ENCODE peak calls at places on chromosome 2, in nine cellular contexts. One of them, this sample, is unnamed.

GRCh38 chr2:111522231-111522768 is 361.7 kb downstream of the ANAPC1 start:
- DNase-seq in chondrocyte: no peak
- DNase-seq in right atrium auricular region: no peak
- DNase-seq in astrocyte of the cerebellum: no peak
- DNase-seq in cardiac fibroblast: peak; percentile 59
- DNase-seq in tibial artery: no peak
- DNase-seq in MCF 10A: peak; percentile 55
- DNase-seq in sigmoid colon: no peak
- DNase-seq in progenitor cell of endocrine pancreas: no peak
- DNase-seq in this sample: no peak

GRCh38 chr2:17309741-17310339 is 208.4 kb downstream of the RAD51AP2 start:
- DNase-seq in tibial artery: no peak
- DNase-seq in chondrocyte: no peak
- DNase-seq in progenitor cell of endocrine pancreas: peak; percentile 48
- DNase-seq in cardiac fibroblast: peak; percentile 63
- DNase-seq in right atrium auricular region: no peak
- DNase-seq in sigmoid colon: no peak
- DNase-seq in MCF 10A: peak; percentile 83
- DNase-seq in astrocyte of the cerebellum: peak; percentile 49
- DNase-seq in this sample: no peak

GRCh38 chr2:113057127-113057526 is 1.9 kb upstream of the IL36RN start:
- DNase-seq in cardiac fibroblast: no peak
- DNase-seq in sigmoid colon: no peak
- DNase-seq in chondrocyte: no peak
- DNase-seq in tibial artery: no peak
- DNase-seq in astrocyte of the cerebellum: no peak
- DNase-seq in right atrium auricular region: no peak
- DNase-seq in progenitor cell of endocrine pancreas: no peak
- DNase-seq in MCF 10A: no peak
- DNase-seq in this sample: no peak

GRCh38 chr2:70552501-70553333 is 909 bp downstream of the TGFA start:
- DNase-seq in chondrocyte: no peak
- DNase-seq in progenitor cell of endocrine pancreas: no peak
- DNase-seq in tibial artery: no peak
- DNase-seq in sigmoid colon: no peak
- DNase-seq in MCF 10A: peak; percentile 39
- DNase-seq in cardiac fibroblast: no peak
- DNase-seq in right atrium auricular region: no peak
- DNase-seq in astrocyte of the cerebellum: no peak
- DNase-seq in this sample: no peak

GRCh38 chr2:224158061-224158460 is 119.0 kb upstream of the SERPINE2 start:
- DNase-seq in cardiac fibroblast: no peak
- DNase-seq in MCF 10A: no peak
- DNase-seq in tibial artery: no peak
- DNase-seq in chondrocyte: no peak
- DNase-seq in right atrium auricular region: no peak
- DNase-seq in astrocyte of the cerebellum: no peak
- DNase-seq in progenitor cell of endocrine pancreas: no peak
- DNase-seq in sigmoid colon: no peak
- DNase-seq in this sample: no peak

GRCh38 chr2:149084924-149085795 is 46.7 kb downstream of the LYPD6B start:
- DNase-seq in astrocyte of the cerebellum: no peak
- DNase-seq in MCF 10A: no peak
- DNase-seq in chondrocyte: no peak
- DNase-seq in cardiac fibroblast: peak; percentile 43
- DNase-seq in progenitor cell of endocrine pancreas: no peak
- DNase-seq in tibial artery: no peak
- DNase-seq in right atrium auricular region: no peak
- DNase-seq in sigmoid colon: no peak
- DNase-seq in this sample: no peak

GRCh38 chr2:201860541-201861154 is 54.3 kb downstream of the CDK15 start:
- DNase-seq in sigmoid colon: peak; percentile 68
- DNase-seq in MCF 10A: peak; percentile 77
- DNase-seq in right atrium auricular region: no peak
- DNase-seq in tibial artery: peak; percentile 28
- DNase-seq in chondrocyte: no peak
- DNase-seq in cardiac fibroblast: peak; percentile 85
- DNase-seq in astrocyte of the cerebellum: peak; percentile 78
- DNase-seq in progenitor cell of endocrine pancreas: no peak
- DNase-seq in this sample: no peak

GRCh38 chr2:241208058-241208457 is 19.6 kb downstream of the ANO7 start:
- DNase-seq in progenitor cell of endocrine pancreas: no peak
- DNase-seq in chondrocyte: no peak
- DNase-seq in astrocyte of the cerebellum: no peak
- DNase-seq in MCF 10A: no peak
- DNase-seq in cardiac fibroblast: no peak
- DNase-seq in right atrium auricular region: no peak
- DNase-seq in tibial artery: no peak
- DNase-seq in sigmoid colon: no peak
- DNase-seq in this sample: no peak

GRCh38 chr2:207896525-207897295 is 127.0 kb upstream of the FZD5 start:
- DNase-seq in progenitor cell of endocrine pancreas: no peak
- DNase-seq in sigmoid colon: no peak
- DNase-seq in MCF 10A: peak; percentile 6
- DNase-seq in chondrocyte: no peak
- DNase-seq in cardiac fibroblast: no peak
- DNase-seq in tibial artery: no peak
- DNase-seq in astrocyte of the cerebellum: no peak
- DNase-seq in right atrium auricular region: no peak
- DNase-seq in this sample: no peak

GRCh38 chr2:10238396-10238795 is 64.3 kb upstream of the HPCAL1 start:
- DNase-seq in progenitor cell of endocrine pancreas: no peak
- DNase-seq in right atrium auricular region: no peak
- DNase-seq in sigmoid colon: peak; percentile 36
- DNase-seq in chondrocyte: peak; percentile 35
- DNase-seq in MCF 10A: no peak
- DNase-seq in astrocyte of the cerebellum: no peak
- DNase-seq in tibial artery: no peak
- DNase-seq in cardiac fibroblast: no peak
- DNase-seq in this sample: no peak

GRCh38 chr2:44107974-44108373 is 60.7 kb upstream of the PPM1B start:
- DNase-seq in astrocyte of the cerebellum: no peak
- DNase-seq in chondrocyte: no peak
- DNase-seq in MCF 10A: no peak
- DNase-seq in tibial artery: no peak
- DNase-seq in progenitor cell of endocrine pancreas: no peak
- DNase-seq in right atrium auricular region: no peak
- DNase-seq in sigmoid colon: no peak
- DNase-seq in cardiac fibroblast: no peak
- DNase-seq in this sample: no peak

GRCh38 chr2:36449943-36450392 is 94.4 kb downstream of the CRIM1 start:
- DNase-seq in cardiac fibroblast: peak; percentile 44
- DNase-seq in right atrium auricular region: no peak
- DNase-seq in tibial artery: no peak
- DNase-seq in chondrocyte: no peak
- DNase-seq in astrocyte of the cerebellum: no peak
- DNase-seq in sigmoid colon: no peak
- DNase-seq in MCF 10A: no peak
- DNase-seq in progenitor cell of endocrine pancreas: no peak
- DNase-seq in this sample: no peak

GRCh38 chr2:218896501-218897393 is 16.1 kb downstream of the WNT10A start:
- DNase-seq in MCF 10A: peak; percentile 39
- DNase-seq in right atrium auricular region: peak; percentile 53
- DNase-seq in astrocyte of the cerebellum: no peak
- DNase-seq in chondrocyte: no peak
- DNase-seq in tibial artery: no peak
- DNase-seq in cardiac fibroblast: no peak
- DNase-seq in sigmoid colon: no peak
- DNase-seq in progenitor cell of endocrine pancreas: no peak
- DNase-seq in this sample: peak; percentile 72

GRCh38 chr2:106037262-106037661 is 156.8 kb downstream of the UXS1 start:
- DNase-seq in astrocyte of the cerebellum: no peak
- DNase-seq in cardiac fibroblast: no peak
- DNase-seq in right atrium auricular region: no peak
- DNase-seq in progenitor cell of endocrine pancreas: no peak
- DNase-seq in tibial artery: no peak
- DNase-seq in sigmoid colon: no peak
- DNase-seq in chondrocyte: no peak
- DNase-seq in MCF 10A: no peak
- DNase-seq in this sample: no peak

GRCh38 chr2:192379736-192380135 is 185.0 kb upstream of the TMEFF2 start:
- DNase-seq in MCF 10A: no peak
- DNase-seq in tibial artery: no peak
- DNase-seq in astrocyte of the cerebellum: no peak
- DNase-seq in cardiac fibroblast: no peak
- DNase-seq in right atrium auricular region: no peak
- DNase-seq in chondrocyte: no peak
- DNase-seq in sigmoid colon: no peak
- DNase-seq in progenitor cell of endocrine pancreas: no peak
- DNase-seq in this sample: no peak

GRCh38 chr2:207867075-207867474 is 97.4 kb upstream of the FZD5 start:
- DNase-seq in tibial artery: no peak
- DNase-seq in right atrium auricular region: no peak
- DNase-seq in sigmoid colon: no peak
- DNase-seq in progenitor cell of endocrine pancreas: no peak
- DNase-seq in chondrocyte: no peak
- DNase-seq in astrocyte of the cerebellum: no peak
- DNase-seq in MCF 10A: no peak
- DNase-seq in cardiac fibroblast: no peak
- DNase-seq in this sample: no peak

GRCh38 chr2:193112986-193113385 is 918.3 kb upstream of the TMEFF2 start:
- DNase-seq in cardiac fibroblast: no peak
- DNase-seq in right atrium auricular region: no peak
- DNase-seq in chondrocyte: no peak
- DNase-seq in astrocyte of the cerebellum: no peak
- DNase-seq in sigmoid colon: no peak
- DNase-seq in tibial artery: no peak
- DNase-seq in MCF 10A: no peak
- DNase-seq in progenitor cell of endocrine pancreas: no peak
- DNase-seq in this sample: no peak

GRCh38 chr2:9091819-9092218 is 88.3 kb upstream of the MBOAT2 start:
- DNase-seq in chondrocyte: no peak
- DNase-seq in astrocyte of the cerebellum: no peak
- DNase-seq in sigmoid colon: no peak
- DNase-seq in MCF 10A: no peak
- DNase-seq in right atrium auricular region: no peak
- DNase-seq in tibial artery: no peak
- DNase-seq in progenitor cell of endocrine pancreas: no peak
- DNase-seq in cardiac fibroblast: no peak
- DNase-seq in this sample: no peak

GRCh38 chr2:99140860-99141109 is 722 bp upstream of the C2orf15 start:
- DNase-seq in right atrium auricular region: no peak
- DNase-seq in astrocyte of the cerebellum: no peak
- DNase-seq in progenitor cell of endocrine pancreas: no peak
- DNase-seq in chondrocyte: no peak
- DNase-seq in MCF 10A: no peak
- DNase-seq in sigmoid colon: peak; percentile 71
- DNase-seq in cardiac fibroblast: peak; percentile 34
- DNase-seq in tibial artery: no peak
- DNase-seq in this sample: no peak

DNA sequence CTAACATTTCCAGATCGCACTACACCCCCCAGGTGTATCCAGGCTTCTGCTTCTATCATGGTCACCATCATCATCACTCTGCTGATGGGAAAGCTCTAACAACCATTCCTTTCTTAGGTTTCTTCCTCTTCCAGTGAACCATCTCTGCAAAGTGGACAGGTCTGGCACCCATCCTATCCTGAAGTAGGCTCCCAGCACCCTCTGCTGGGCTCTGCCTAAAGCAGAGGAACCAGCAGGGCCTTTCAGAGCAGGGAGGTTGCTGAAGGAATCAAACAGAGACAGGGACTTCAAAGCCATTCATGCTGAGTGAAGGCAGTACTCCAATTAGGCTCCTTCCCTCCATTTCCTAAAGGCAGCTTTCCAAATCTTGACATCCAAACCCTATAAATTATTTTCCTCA is 27.2 kb upstream of the SATB2 start:
- DNase-seq in astrocyte of the cerebellum: no peak
- DNase-seq in right atrium auricular region: no peak
- DNase-seq in tibial artery: no peak
- DNase-seq in MCF 10A: peak; percentile 29
- DNase-seq in cardiac fibroblast: no peak
- DNase-seq in progenitor cell of endocrine pancreas: no peak
- DNase-seq in sigmoid colon: no peak
- DNase-seq in chondrocyte: no peak
- DNase-seq in this sample: no peak
- TF ChIP-seq CTCF in astrocyte of the cerebellum: peak; percentile 47
- TF ChIP-seq CTCF in right atrium auricular region: no peak
- TF ChIP-seq CTCF in tibial artery: no peak
- TF ChIP-seq CTCF in MCF 10A: peak; percentile 24
- TF ChIP-seq CTCF in cardiac fibroblast: peak; percentile 33
- TF ChIP-seq CTCF in progenitor cell of endocrine pancreas: no peak
- TF ChIP-seq CTCF in sigmoid colon: no peak
- TF ChIP-seq CTCF in chondrocyte: peak; percentile 15
- TF ChIP-seq CTCF in this sample: peak; percentile 28

DNA sequence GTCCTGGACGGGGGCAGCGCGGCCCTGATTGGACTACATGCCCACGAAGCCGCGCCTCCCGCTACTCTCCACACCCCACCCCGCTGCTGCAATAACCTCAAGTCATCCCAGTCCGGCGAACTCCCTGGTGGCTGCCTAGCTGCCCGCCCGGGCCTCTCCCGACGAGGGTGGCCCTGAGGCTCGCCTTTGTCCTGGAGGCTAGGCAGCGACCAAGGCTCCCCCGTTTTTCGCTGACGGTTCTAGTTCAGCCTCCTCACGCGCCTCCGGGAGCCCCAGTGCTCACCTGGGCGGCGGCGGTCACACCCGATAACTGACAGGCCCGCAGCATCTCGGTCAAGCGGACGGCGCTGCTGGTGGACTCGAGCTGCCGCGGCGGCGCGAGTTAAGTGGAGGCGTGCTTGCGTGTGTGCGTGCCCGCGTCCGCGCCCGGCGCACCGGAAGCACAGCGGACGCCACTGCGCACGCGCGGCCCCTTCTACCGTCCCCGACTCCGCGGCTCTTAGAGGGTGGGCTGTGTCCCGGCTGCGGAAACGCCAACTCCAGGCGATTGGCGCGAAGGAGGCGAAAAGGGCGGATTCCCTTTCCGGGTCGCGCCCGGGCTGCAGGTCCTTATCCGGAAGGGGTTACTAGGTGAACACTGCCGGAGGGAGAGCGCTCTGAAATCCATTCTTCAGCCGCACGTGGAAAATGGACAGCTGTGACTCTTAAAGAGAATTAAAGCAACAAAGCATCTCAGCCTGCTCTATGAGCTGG is at the start of gene IMMT:
- DNase-seq in tibial artery: peak; percentile 98
- DNase-seq in chondrocyte: peak; percentile 98
- DNase-seq in MCF 10A: peak; percentile 96
- DNase-seq in progenitor cell of endocrine pancreas: peak; percentile 90
- DNase-seq in right atrium auricular region: peak; percentile 99
- DNase-seq in sigmoid colon: peak; percentile 98
- DNase-seq in cardiac fibroblast: peak; percentile 98
- DNase-seq in astrocyte of the cerebellum: peak; percentile 86
- DNase-seq in this sample: peak; percentile 85
- TF ChIP-seq CTCF in tibial artery: peak; percentile 20
- TF ChIP-seq CTCF in chondrocyte: peak; percentile 18
- TF ChIP-seq CTCF in MCF 10A: no peak
- TF ChIP-seq CTCF in progenitor cell of endocrine pancreas: no peak
- TF ChIP-seq CTCF in right atrium auricular region: peak; percentile 14
- TF ChIP-seq CTCF in sigmoid colon: no peak
- TF ChIP-seq CTCF in cardiac fibroblast: no peak
- TF ChIP-seq CTCF in astrocyte of the cerebellum: no peak
- TF ChIP-seq CTCF in this sample: no peak

GRCh38 chr2:52658598-52658997 is 1109.0 kb upstream of the CHAC2 start:
- DNase-seq in progenitor cell of endocrine pancreas: no peak
- DNase-seq in astrocyte of the cerebellum: peak; percentile 83
- DNase-seq in chondrocyte: no peak
- DNase-seq in cardiac fibroblast: peak; percentile 87
- DNase-seq in tibial artery: no peak
- DNase-seq in sigmoid colon: no peak
- DNase-seq in right atrium auricular region: no peak
- DNase-seq in MCF 10A: peak; percentile 2
- DNase-seq in this sample: peak; percentile 56
- TF ChIP-seq CTCF in progenitor cell of endocrine pancreas: no peak
- TF ChIP-seq CTCF in astrocyte of the cerebellum: no peak
- TF ChIP-seq CTCF in chondrocyte: no peak
- TF ChIP-seq CTCF in cardiac fibroblast: no peak
- TF ChIP-seq CTCF in tibial artery: no peak
- TF ChIP-seq CTCF in sigmoid colon: no peak
- TF ChIP-seq CTCF in right atrium auricular region: no peak
- TF ChIP-seq CTCF in MCF 10A: no peak
- TF ChIP-seq CTCF in this sample: no peak

GRCh38 chr2:199258291-199258690 is 199.4 kb downstream of the SATB2 start:
- DNase-seq in MCF 10A: peak; percentile 14
- DNase-seq in chondrocyte: no peak
- DNase-seq in astrocyte of the cerebellum: no peak
- DNase-seq in tibial artery: no peak
- DNase-seq in right atrium auricular region: no peak
- DNase-seq in progenitor cell of endocrine pancreas: no peak
- DNase-seq in cardiac fibroblast: no peak
- DNase-seq in sigmoid colon: no peak
- DNase-seq in this sample: no peak
- TF ChIP-seq CTCF in MCF 10A: no peak
- TF ChIP-seq CTCF in chondrocyte: peak; percentile 36
- TF ChIP-seq CTCF in astrocyte of the cerebellum: peak; percentile 59
- TF ChIP-seq CTCF in tibial artery: no peak
- TF ChIP-seq CTCF in right atrium auricular region: no peak
- TF ChIP-seq CTCF in progenitor cell of endocrine pancreas: no peak
- TF ChIP-seq CTCF in cardiac fibroblast: peak; percentile 55
- TF ChIP-seq CTCF in sigmoid colon: no peak
- TF ChIP-seq CTCF in this sample: peak; percentile 29